ENCODE peak calls at places on chromosomes 4 and X, in eight cellular contexts. One of them, this sample, is unnamed.

GRCh38 chrX:106612403-106612789 is 618 bp downstream of the RADX start:
- DNase-seq in GM12864: no peak
- DNase-seq in tibial artery: no peak
- DNase-seq in lower leg skin: no peak
- DNase-seq in body of pancreas: no peak
- DNase-seq in AG09309: no peak
- DNase-seq in Caco-2: no peak
- DNase-seq in pancreas: no peak
- DNase-seq in this sample: no peak

GRCh38 chr4:127586922-127587571 is 45.7 kb upstream of the INTU start:
- DNase-seq in GM12864: peak
- DNase-seq in tibial artery: no peak
- DNase-seq in lower leg skin: no peak
- DNase-seq in body of pancreas: no peak
- DNase-seq in AG09309: no peak
- DNase-seq in Caco-2: peak
- DNase-seq in pancreas: no peak
- DNase-seq in this sample: peak

GRCh38 chr4:169147217-169147616 is 123.5 kb downstream of the SH3RF1 start:
- DNase-seq in GM12864: no peak
- DNase-seq in tibial artery: no peak
- DNase-seq in lower leg skin: no peak
- DNase-seq in body of pancreas: no peak
- DNase-seq in AG09309: no peak
- DNase-seq in Caco-2: no peak
- DNase-seq in pancreas: no peak
- DNase-seq in this sample: no peak

GRCh38 chrX:29419774-29420553 is 795.4 kb upstream of the MAGEB2 start:
- DNase-seq in GM12864: no peak
- DNase-seq in tibial artery: no peak
- DNase-seq in lower leg skin: no peak
- DNase-seq in body of pancreas: no peak
- DNase-seq in AG09309: no peak
- DNase-seq in Caco-2: peak
- DNase-seq in pancreas: no peak
- DNase-seq in this sample: no peak

GRCh38 chrX:1807301-1807731 is 192.5 kb downstream of the ASMT start:
- DNase-seq in GM12864: no peak
- DNase-seq in tibial artery: no peak
- DNase-seq in lower leg skin: peak
- DNase-seq in body of pancreas: no peak
- DNase-seq in AG09309: no peak
- DNase-seq in Caco-2: no peak
- DNase-seq in pancreas: no peak
- DNase-seq in this sample: no peak

GRCh38 chr4:30945586-30945985 is 225.4 kb downstream of the PCDH7 start:
- DNase-seq in GM12864: no peak
- DNase-seq in tibial artery: no peak
- DNase-seq in lower leg skin: no peak
- DNase-seq in body of pancreas: peak
- DNase-seq in AG09309: no peak
- DNase-seq in Caco-2: no peak
- DNase-seq in pancreas: peak
- DNase-seq in this sample: no peak

GRCh38 chrX:111282991-111283390 is 12.7 kb upstream of the CAPN6 start:
- DNase-seq in GM12864: no peak
- DNase-seq in tibial artery: no peak
- DNase-seq in lower leg skin: no peak
- DNase-seq in body of pancreas: no peak
- DNase-seq in AG09309: no peak
- DNase-seq in Caco-2: no peak
- DNase-seq in pancreas: no peak
- DNase-seq in this sample: no peak

GRCh38 chr4:87030124-87030523 is 95.3 kb downstream of the AFF1 start:
- DNase-seq in GM12864: no peak
- DNase-seq in tibial artery: no peak
- DNase-seq in lower leg skin: no peak
- DNase-seq in body of pancreas: no peak
- DNase-seq in AG09309: no peak
- DNase-seq in Caco-2: no peak
- DNase-seq in pancreas: no peak
- DNase-seq in this sample: no peak

GRCh38 chrX:48083212-48083611 is 11.8 kb upstream of the ZNF630 start:
- DNase-seq in GM12864: no peak
- DNase-seq in tibial artery: peak
- DNase-seq in lower leg skin: no peak
- DNase-seq in body of pancreas: peak
- DNase-seq in AG09309: no peak
- DNase-seq in Caco-2: peak
- DNase-seq in pancreas: peak
- DNase-seq in this sample: no peak

GRCh38 chr4:42048394-42048793 is 58.1 kb downstream of the SLC30A9 start:
- DNase-seq in GM12864: no peak
- DNase-seq in tibial artery: no peak
- DNase-seq in lower leg skin: no peak
- DNase-seq in body of pancreas: no peak
- DNase-seq in AG09309: peak
- DNase-seq in Caco-2: no peak
- DNase-seq in pancreas: no peak
- DNase-seq in this sample: peak

GRCh38 chrX:1401611-1402430 is 9.9 kb upstream of the SLC25A6 start:
- DNase-seq in GM12864: no peak
- DNase-seq in tibial artery: peak
- DNase-seq in lower leg skin: no peak
- DNase-seq in body of pancreas: no peak
- DNase-seq in AG09309: no peak
- DNase-seq in Caco-2: no peak
- DNase-seq in pancreas: no peak
- DNase-seq in this sample: no peak

GRCh38 chr4:83996254-83996653 is 460.3 kb downstream of the GPAT3 start:
- DNase-seq in GM12864: no peak
- DNase-seq in tibial artery: no peak
- DNase-seq in lower leg skin: no peak
- DNase-seq in body of pancreas: no peak
- DNase-seq in AG09309: no peak
- DNase-seq in Caco-2: no peak
- DNase-seq in pancreas: no peak
- DNase-seq in this sample: no peak

GRCh38 chr4:174314770-174315169 is 31.1 kb downstream of the CEP44 start:
- DNase-seq in GM12864: no peak
- DNase-seq in tibial artery: no peak
- DNase-seq in lower leg skin: no peak
- DNase-seq in body of pancreas: no peak
- DNase-seq in AG09309: peak
- DNase-seq in Caco-2: no peak
- DNase-seq in pancreas: no peak
- DNase-seq in this sample: no peak

GRCh38 chr4:183391204-183391603 is 53.2 kb upstream of the CDKN2AIP start:
- DNase-seq in GM12864: no peak
- DNase-seq in tibial artery: no peak
- DNase-seq in lower leg skin: no peak
- DNase-seq in body of pancreas: no peak
- DNase-seq in AG09309: no peak
- DNase-seq in Caco-2: no peak
- DNase-seq in pancreas: no peak
- DNase-seq in this sample: no peak

GRCh38 chr4:147157860-147158701 is 212.4 kb upstream of the TTC29 start:
- DNase-seq in GM12864: no peak
- DNase-seq in tibial artery: no peak
- DNase-seq in lower leg skin: no peak
- DNase-seq in body of pancreas: no peak
- DNase-seq in AG09309: peak
- DNase-seq in Caco-2: peak
- DNase-seq in pancreas: no peak
- DNase-seq in this sample: peak

GRCh38 chr4:21742326-21742725 is 206.2 kb downstream of the KCNIP4 start:
- DNase-seq in GM12864: no peak
- DNase-seq in tibial artery: no peak
- DNase-seq in lower leg skin: no peak
- DNase-seq in body of pancreas: no peak
- DNase-seq in AG09309: peak
- DNase-seq in Caco-2: no peak
- DNase-seq in pancreas: no peak
- DNase-seq in this sample: no peak

GRCh38 chr4:112290341-112290740 is 4.6 kb upstream of the TIFA start:
- DNase-seq in GM12864: no peak
- DNase-seq in tibial artery: no peak
- DNase-seq in lower leg skin: no peak
- DNase-seq in body of pancreas: no peak
- DNase-seq in AG09309: no peak
- DNase-seq in Caco-2: no peak
- DNase-seq in pancreas: no peak
- DNase-seq in this sample: no peak

GRCh38 chr4:84995386-84995785 is 28.9 kb upstream of the WDFY3 start:
- DNase-seq in GM12864: no peak
- DNase-seq in tibial artery: no peak
- DNase-seq in lower leg skin: no peak
- DNase-seq in body of pancreas: no peak
- DNase-seq in AG09309: no peak
- DNase-seq in Caco-2: no peak
- DNase-seq in pancreas: no peak
- DNase-seq in this sample: no peak

GRCh38 chr4:16801356-16801755 is 97.1 kb downstream of the LDB2 start:
- DNase-seq in GM12864: no peak
- DNase-seq in tibial artery: no peak
- DNase-seq in lower leg skin: no peak
- DNase-seq in body of pancreas: no peak
- DNase-seq in AG09309: no peak
- DNase-seq in Caco-2: no peak
- DNase-seq in pancreas: no peak
- DNase-seq in this sample: no peak

GRCh38 chr4:92599044-92599443 is 295.3 kb downstream of the GRID2 start:
- DNase-seq in GM12864: no peak
- DNase-seq in tibial artery: no peak
- DNase-seq in lower leg skin: no peak
- DNase-seq in body of pancreas: no peak
- DNase-seq in AG09309: no peak
- DNase-seq in Caco-2: no peak
- DNase-seq in pancreas: no peak
- DNase-seq in this sample: peak

GRCh38 chrX:108664701-108665100 is 71.7 kb downstream of the IRS4 start:
- DNase-seq in GM12864: no peak
- DNase-seq in tibial artery: no peak
- DNase-seq in lower leg skin: no peak
- DNase-seq in body of pancreas: no peak
- DNase-seq in AG09309: no peak
- DNase-seq in Caco-2: no peak
- DNase-seq in pancreas: no peak
- DNase-seq in this sample: no peak

GRCh38 chr4:78767350-78767749 is 8.8 kb upstream of the BMP2K start:
- DNase-seq in GM12864: peak
- DNase-seq in tibial artery: no peak
- DNase-seq in lower leg skin: no peak
- DNase-seq in body of pancreas: no peak
- DNase-seq in AG09309: no peak
- DNase-seq in Caco-2: no peak
- DNase-seq in pancreas: no peak
- DNase-seq in this sample: no peak
- H3K4me3 ChIP-seq in GM12864: no peak
- H3K4me3 ChIP-seq in tibial artery: no peak
- H3K4me3 ChIP-seq in lower leg skin: no peak
- H3K4me3 ChIP-seq in body of pancreas: no peak
- H3K4me3 ChIP-seq in AG09309: no peak
- H3K4me3 ChIP-seq in Caco-2: no peak
- H3K4me3 ChIP-seq in pancreas: no peak
- H3K4me3 ChIP-seq in this sample: no peak

GRCh38 chr4:165112258-165113156 is at the start of gene TMEM192:
- DNase-seq in GM12864: no peak
- DNase-seq in tibial artery: peak
- DNase-seq in lower leg skin: peak
- DNase-seq in body of pancreas: peak
- DNase-seq in AG09309: peak
- DNase-seq in Caco-2: peak
- DNase-seq in pancreas: peak
- DNase-seq in this sample: peak
- TF ChIP-seq CTCF in GM12864: peak
- TF ChIP-seq CTCF in tibial artery: peak
- TF ChIP-seq CTCF in lower leg skin: no peak
- TF ChIP-seq CTCF in body of pancreas: peak
- TF ChIP-seq CTCF in AG09309: peak
- TF ChIP-seq CTCF in Caco-2: peak
- TF ChIP-seq CTCF in pancreas: no peak
- TF ChIP-seq CTCF in this sample: peak

GRCh38 chr4:113445286-113445685 is 316.3 kb downstream of the CAMK2D start:
- DNase-seq in GM12864: no peak
- DNase-seq in tibial artery: peak
- DNase-seq in lower leg skin: peak
- DNase-seq in body of pancreas: no peak
- DNase-seq in AG09309: peak
- DNase-seq in Caco-2: no peak
- DNase-seq in pancreas: no peak
- DNase-seq in this sample: no peak

GRCh38 chr4:113442821-113443220 is 318.7 kb downstream of the CAMK2D start:
- DNase-seq in GM12864: no peak
- DNase-seq in tibial artery: no peak
- DNase-seq in lower leg skin: no peak
- DNase-seq in body of pancreas: no peak
- DNase-seq in AG09309: no peak
- DNase-seq in Caco-2: no peak
- DNase-seq in pancreas: no peak
- DNase-seq in this sample: no peak

GRCh38 chr4:113447061-113447460 is 314.5 kb downstream of the CAMK2D start:
- DNase-seq in GM12864: no peak
- DNase-seq in tibial artery: no peak
- DNase-seq in lower leg skin: no peak
- DNase-seq in body of pancreas: no peak
- DNase-seq in AG09309: no peak
- DNase-seq in Caco-2: no peak
- DNase-seq in pancreas: no peak
- DNase-seq in this sample: no peak

GRCh38 chr4:113446019-113446418 is 315.5 kb downstream of the CAMK2D start:
- DNase-seq in GM12864: no peak
- DNase-seq in tibial artery: no peak
- DNase-seq in lower leg skin: no peak
- DNase-seq in body of pancreas: no peak
- DNase-seq in AG09309: no peak
- DNase-seq in Caco-2: no peak
- DNase-seq in pancreas: no peak
- DNase-seq in this sample: no peak

GRCh38 chr4:113444386-113444785 is 317.2 kb downstream of the CAMK2D start:
- DNase-seq in GM12864: no peak
- DNase-seq in tibial artery: no peak
- DNase-seq in lower leg skin: no peak
- DNase-seq in body of pancreas: no peak
- DNase-seq in AG09309: no peak
- DNase-seq in Caco-2: no peak
- DNase-seq in pancreas: no peak
- DNase-seq in this sample: no peak
- H3K4me3 ChIP-seq in GM12864: no peak
- H3K4me3 ChIP-seq in tibial artery: no peak
- H3K4me3 ChIP-seq in lower leg skin: no peak
- H3K4me3 ChIP-seq in body of pancreas: no peak
- H3K4me3 ChIP-seq in AG09309: no peak
- H3K4me3 ChIP-seq in Caco-2: no peak
- H3K4me3 ChIP-seq in pancreas: no peak
- H3K4me3 ChIP-seq in this sample: no peak

DNA sequence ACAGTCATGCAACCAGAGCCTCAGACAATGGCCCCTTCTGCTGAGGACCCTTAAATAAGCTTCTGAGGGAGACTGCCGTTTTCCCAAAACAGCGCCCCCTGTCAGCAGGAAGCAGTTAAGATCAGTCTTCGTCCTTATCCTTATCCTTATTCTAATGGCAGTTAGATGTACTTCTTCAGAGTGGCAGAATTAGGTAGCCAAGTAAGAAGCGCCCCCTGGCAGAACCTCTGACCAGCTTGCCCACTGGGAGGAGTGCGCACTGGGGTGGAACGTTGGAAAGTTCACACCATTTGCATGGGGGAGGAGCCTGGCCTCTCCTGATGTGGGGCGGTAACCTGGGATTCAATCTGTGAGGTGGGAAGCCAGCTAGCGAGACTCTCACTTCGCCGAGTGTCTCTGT is 133.6 kb upstream of the QRFPR start:
- DNase-seq in GM12864: no peak
- DNase-seq in tibial artery: no peak
- DNase-seq in lower leg skin: no peak
- DNase-seq in body of pancreas: no peak
- DNase-seq in AG09309: no peak
- DNase-seq in Caco-2: no peak
- DNase-seq in pancreas: no peak
- DNase-seq in this sample: no peak
- TF ChIP-seq CTCF in GM12864: no peak
- TF ChIP-seq CTCF in tibial artery: no peak
- TF ChIP-seq CTCF in lower leg skin: no peak
- TF ChIP-seq CTCF in body of pancreas: no peak
- TF ChIP-seq CTCF in AG09309: no peak
- TF ChIP-seq CTCF in Caco-2: no peak
- TF ChIP-seq CTCF in pancreas: no peak
- TF ChIP-seq CTCF in this sample: peak

This sample was measured in LNCaP clone FGC.